ENCODE peak calls at places on chromosomes 3 and 15, in eight cellular contexts. One of them, this sample, is unnamed.
A peak's percentile ranks its signal among the peaks of the same experiment; 100 is the strongest.

GRCh38 chr15:63420333-63420741 is 38.7 kb upstream of the CA12 start:
- DNase-seq in left lung: no peak
- DNase-seq in aorta: no peak
- DNase-seq in EH: peak; percentile 64
- DNase-seq in iris pigment epithelial cell: peak; percentile 53
- DNase-seq in cardiac septum: no peak
- DNase-seq in stimulated activated CD4-positive, alpha-beta T cell treated with anti-CD3 and anti-CD28 coated beads, Interleukin-2, amount 100 ng/mL, for 48 hours: no peak
- DNase-seq in prostate gland: no peak
- DNase-seq in this sample: no peak

GRCh38 chr3:23865595-23866396 is 51.0 kb downstream of the NKIRAS1 start:
- DNase-seq in iris pigment epithelial cell: peak; percentile 84
- DNase-seq in aorta: no peak
- DNase-seq in prostate gland: no peak
- DNase-seq in left lung: no peak
- DNase-seq in EH: peak; percentile 77
- DNase-seq in cardiac septum: no peak
- DNase-seq in stimulated activated CD4-positive, alpha-beta T cell treated with anti-CD3 and anti-CD28 coated beads, Interleukin-2, amount 100 ng/mL, for 48 hours: no peak
- DNase-seq in this sample: peak; percentile 89

GRCh38 chr3:144708437-144708836 is 736.8 kb downstream of the DIPK2A start:
- DNase-seq in iris pigment epithelial cell: no peak
- DNase-seq in EH: no peak
- DNase-seq in cardiac septum: no peak
- DNase-seq in prostate gland: no peak
- DNase-seq in aorta: no peak
- DNase-seq in stimulated activated CD4-positive, alpha-beta T cell treated with anti-CD3 and anti-CD28 coated beads, Interleukin-2, amount 100 ng/mL, for 48 hours: no peak
- DNase-seq in left lung: no peak
- DNase-seq in this sample: no peak

GRCh38 chr3:128054363-128054762 is 2.1 kb downstream of the SEC61A1 start:
- DNase-seq in aorta: no peak
- DNase-seq in prostate gland: no peak
- DNase-seq in iris pigment epithelial cell: peak; percentile 58
- DNase-seq in cardiac septum: no peak
- DNase-seq in left lung: no peak
- DNase-seq in EH: peak; percentile 84
- DNase-seq in stimulated activated CD4-positive, alpha-beta T cell treated with anti-CD3 and anti-CD28 coated beads, Interleukin-2, amount 100 ng/mL, for 48 hours: no peak
- DNase-seq in this sample: no peak

GRCh38 chr3:177441813-177442646 is 244.7 kb upstream of the TBL1XR1 start:
- DNase-seq in cardiac septum: no peak
- DNase-seq in EH: no peak
- DNase-seq in prostate gland: no peak
- DNase-seq in stimulated activated CD4-positive, alpha-beta T cell treated with anti-CD3 and anti-CD28 coated beads, Interleukin-2, amount 100 ng/mL, for 48 hours: no peak
- DNase-seq in left lung: no peak
- DNase-seq in aorta: no peak
- DNase-seq in iris pigment epithelial cell: no peak
- DNase-seq in this sample: peak; percentile 48

GRCh38 chr3:15557511-15557946 is 36.0 kb upstream of the COLQ start:
- DNase-seq in stimulated activated CD4-positive, alpha-beta T cell treated with anti-CD3 and anti-CD28 coated beads, Interleukin-2, amount 100 ng/mL, for 48 hours: peak; percentile 43
- DNase-seq in iris pigment epithelial cell: peak; percentile 84
- DNase-seq in prostate gland: peak; percentile 24
- DNase-seq in left lung: no peak
- DNase-seq in EH: peak; percentile 79
- DNase-seq in cardiac septum: no peak
- DNase-seq in aorta: no peak
- DNase-seq in this sample: peak; percentile 35

GRCh38 chr3:173826416-173826815 is 428.9 kb downstream of the NLGN1 start:
- DNase-seq in aorta: no peak
- DNase-seq in left lung: no peak
- DNase-seq in prostate gland: no peak
- DNase-seq in stimulated activated CD4-positive, alpha-beta T cell treated with anti-CD3 and anti-CD28 coated beads, Interleukin-2, amount 100 ng/mL, for 48 hours: no peak
- DNase-seq in cardiac septum: no peak
- DNase-seq in iris pigment epithelial cell: no peak
- DNase-seq in EH: no peak
- DNase-seq in this sample: no peak

GRCh38 chr3:150611666-150612065 is 8.5 kb downstream of the SELENOT start:
- DNase-seq in stimulated activated CD4-positive, alpha-beta T cell treated with anti-CD3 and anti-CD28 coated beads, Interleukin-2, amount 100 ng/mL, for 48 hours: no peak
- DNase-seq in EH: no peak
- DNase-seq in left lung: peak; percentile 78
- DNase-seq in cardiac septum: no peak
- DNase-seq in prostate gland: no peak
- DNase-seq in aorta: no peak
- DNase-seq in iris pigment epithelial cell: no peak
- DNase-seq in this sample: no peak

GRCh38 chr3:136626448-136626847 is 125.7 kb downstream of the STAG1 start:
- DNase-seq in cardiac septum: no peak
- DNase-seq in stimulated activated CD4-positive, alpha-beta T cell treated with anti-CD3 and anti-CD28 coated beads, Interleukin-2, amount 100 ng/mL, for 48 hours: no peak
- DNase-seq in left lung: no peak
- DNase-seq in iris pigment epithelial cell: no peak
- DNase-seq in EH: no peak
- DNase-seq in prostate gland: no peak
- DNase-seq in aorta: no peak
- DNase-seq in this sample: no peak

GRCh38 chr3:165855581-165855980 is 18.4 kb upstream of the BCHE start:
- DNase-seq in cardiac septum: no peak
- DNase-seq in stimulated activated CD4-positive, alpha-beta T cell treated with anti-CD3 and anti-CD28 coated beads, Interleukin-2, amount 100 ng/mL, for 48 hours: no peak
- DNase-seq in iris pigment epithelial cell: peak; percentile 38
- DNase-seq in EH: no peak
- DNase-seq in aorta: no peak
- DNase-seq in prostate gland: peak; percentile 13
- DNase-seq in left lung: no peak
- DNase-seq in this sample: no peak

GRCh38 chr15:27059610-27060202 is 88.7 kb downstream of the GABRG3 start:
- DNase-seq in stimulated activated CD4-positive, alpha-beta T cell treated with anti-CD3 and anti-CD28 coated beads, Interleukin-2, amount 100 ng/mL, for 48 hours: peak; percentile 19
- DNase-seq in cardiac septum: no peak
- DNase-seq in aorta: no peak
- DNase-seq in prostate gland: peak; percentile 24
- DNase-seq in left lung: no peak
- DNase-seq in iris pigment epithelial cell: peak; percentile 21
- DNase-seq in EH: peak; percentile 0
- DNase-seq in this sample: peak; percentile 51

GRCh38 chr3:49641921-49642707 is 32.0 kb upstream of the APEH start:
- DNase-seq in aorta: no peak
- DNase-seq in left lung: no peak
- DNase-seq in stimulated activated CD4-positive, alpha-beta T cell treated with anti-CD3 and anti-CD28 coated beads, Interleukin-2, amount 100 ng/mL, for 48 hours: no peak
- DNase-seq in cardiac septum: no peak
- DNase-seq in prostate gland: no peak
- DNase-seq in EH: no peak
- DNase-seq in iris pigment epithelial cell: no peak
- DNase-seq in this sample: no peak

This sample was measured in Ammon's horn.